ENCODE peak calls at places on chromosomes 2 and 18, in four cellular contexts. V is pancreas, F is HepG2, O is MM.1S. H is an unnamed sample.

GRCh38 chr2:24824966-24825882 is 32.0 kb downstream of the CENPO start:
- DNase-seq in F (no peak), V (no peak), O (no peak), H (no peak)

GRCh38 chr2:119005565-119005964 is 63.6 kb downstream of the MARCO start:
- DNase-seq in V (no peak), O (no peak), F (no peak), H (no peak)

GRCh38 chr2:23426284-23426905 is 41.4 kb downstream of the KLHL29 start:
- DNase-seq in O (no peak), V (no peak), F (no peak), H (no peak)

GRCh38 chr2:28906376-28906775 is 11.9 kb downstream of the WDR43 start:
- DNase-seq in F (no peak), V (no peak), O (no peak), H (no peak)

GRCh38 chr18:73785276-73785675 is 362.4 kb downstream of the FBXO15 start:
- DNase-seq in V (no peak), O (no peak), F (no peak), H (no peak)

GRCh38 chr18:36601316-36601715 is 227.5 kb downstream of the TPGS2 start:
- DNase-seq in O (no peak), F (no peak), V (no peak), H (no peak)

GRCh38 chr2:188811522-188811921 is 162.7 kb upstream of the COL3A1 start:
- DNase-seq in O (no peak), V (no peak), F (no peak), H (no peak)

GRCh38 chr2:223760838-223761502 is 76.4 kb downstream of the AP1S3 start:
- DNase-seq in F (peak), O (peak), V (peak), H (no peak)

GRCh38 chr2:54724560-54725342 is 1.3 kb downstream of the EML6 start:
- DNase-seq in V (peak), F (no peak), O (peak), H (no peak)

GRCh38 chr2:44083054-44083453 is 85.6 kb upstream of the PPM1B start:
- DNase-seq in F (no peak), V (no peak), O (no peak), H (no peak)

GRCh38 chr18:68728301-68728700 is 13.4 kb upstream of the TMX3 start:
- DNase-seq in F (no peak), V (no peak), O (no peak), H (no peak)

GRCh38 chr2:102114290-102114721 is 28.2 kb upstream of the IL1R1 start:
- DNase-seq in O (no peak), V (no peak), F (peak), H (no peak)

GRCh38 chr18:44149706-44150105 is 531.0 kb upstream of the SETBP1 start:
- DNase-seq in O (no peak), F (no peak), V (no peak), H (no peak)

GRCh38 chr2:109384308-109385271 is 229.2 kb downstream of the SEPTIN10 start:
- DNase-seq in F (no peak), O (no peak), V (no peak), H (peak)

GRCh38 chr2:213934560-213934959 is 476.3 kb upstream of the VWC2L start:
- DNase-seq in V (no peak), O (peak), F (peak), H (no peak)

GRCh38 chr2:239829326-239829725 is 195.8 kb downstream of the NDUFA10 start:
- DNase-seq in V (peak), F (no peak), O (no peak), H (no peak)

GRCh38 chr2:50143822-50144575 is 887.9 kb downstream of the NRXN1 start:
- DNase-seq in O (peak), V (peak), F (peak), H (no peak)

GRCh38 chr2:2851316-2851715 is 520.2 kb upstream of the MYT1L start:
- DNase-seq in V (no peak), O (no peak), F (no peak), H (no peak)

GRCh38 chr2:224723606-224724217 is 7.5 kb upstream of the CCDC195 start:
- DNase-seq in O (no peak), V (no peak), F (no peak), H (no peak)

GRCh38 chr2:98882368-98882767 is 53.7 kb downstream of the CRACDL start:
- DNase-seq in F (no peak), V (no peak), O (no peak), H (no peak)

GRCh38 chr18:9827211-9827855 is 58.4 kb upstream of the TXNDC2 start:
- DNase-seq in O (no peak), F (no peak), V (no peak), H (no peak)

GRCh38 chr2:69138247-69138754 is 125.3 kb downstream of the ANTXR1 start:
- DNase-seq in O (no peak), V (no peak), F (no peak), H (no peak)

GRCh38 chr18:49597556-49597955 is 35.7 kb downstream of the LIPG start:
- DNase-seq in O (no peak), V (no peak), F (no peak), H (no peak)

GRCh38 chr18:54209471-54210180 is 14.8 kb downstream of the MBD2 start:
- DNase-seq in O (peak), V (no peak), F (no peak), H (no peak)

GRCh38 chr2:15059870-15060617 is 427.5 kb downstream of the LRATD1 start:
- DNase-seq in O (no peak), V (no peak), F (no peak), H (no peak)

GRCh38 chr18:76209597-76209996 is 285.4 kb downstream of the ZNF516 start:
- DNase-seq in F (no peak), V (no peak), O (no peak), H (no peak)

GRCh38 chr2:95353055-95353575 is 49.4 kb upstream of the FAHD2A start:
- DNase-seq in V (no peak), O (no peak), F (no peak), H (no peak)

GRCh38 chr18:11980555-11981382 is 538 bp upstream of the IMPA2 start:
- DNase-seq in F (peak), O (peak), V (peak), H (peak)
- TF ChIP-seq CTCF in F (peak), O (no peak), V (no peak), H (peak)

DNA sequence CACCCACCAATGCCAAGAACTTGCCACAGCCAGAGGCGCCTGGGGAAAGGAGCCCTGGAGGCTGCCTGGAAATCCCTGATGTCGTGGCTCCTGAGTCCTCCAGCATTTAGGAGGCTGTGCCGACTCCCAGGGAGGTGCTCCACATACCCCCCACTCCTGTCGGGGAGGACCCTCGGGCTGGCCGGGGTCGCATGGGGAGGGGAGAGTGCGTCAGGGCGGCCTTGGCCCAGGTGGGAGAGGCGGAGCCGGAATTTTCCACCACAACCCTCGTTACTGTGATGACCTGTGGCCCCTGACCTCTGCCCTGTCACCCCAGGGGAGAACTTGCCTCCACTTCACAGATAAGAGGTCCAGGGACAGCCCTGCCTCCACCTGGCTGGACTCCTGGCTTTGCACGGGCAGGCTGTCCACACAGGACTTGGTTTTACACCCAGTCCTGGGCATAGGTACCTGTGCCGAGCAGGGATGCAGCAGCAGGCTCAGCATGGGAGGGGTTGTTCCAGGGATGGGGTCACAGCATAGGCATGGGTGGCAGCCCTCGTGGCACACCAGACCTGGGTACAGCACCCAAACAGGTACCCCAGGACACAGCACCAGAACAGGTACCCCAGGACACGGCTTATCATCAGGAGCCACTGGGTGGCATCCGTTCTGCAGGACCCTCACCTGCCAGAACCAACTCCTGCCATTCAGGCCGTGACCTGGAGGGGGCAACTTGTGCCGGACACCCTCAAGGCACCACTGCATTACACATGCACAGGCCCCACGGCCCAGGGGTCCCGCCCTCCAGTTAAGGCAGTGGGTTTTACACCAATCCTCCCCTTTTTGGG is 12.3 kb upstream of the AGXT start:
- DNase-seq in O (no peak), V (no peak), F (peak), H (peak)
- TF ChIP-seq CTCF in O (peak), V (no peak), F (peak), H (peak)

GRCh38 chr2:217207387-217208010 is 347.6 kb upstream of the TNP1 start:
- DNase-seq in V (no peak), O (no peak), F (no peak), H (no peak)
- TF ChIP-seq CTCF in V (no peak), O (no peak), F (no peak), H (no peak)

DNA sequence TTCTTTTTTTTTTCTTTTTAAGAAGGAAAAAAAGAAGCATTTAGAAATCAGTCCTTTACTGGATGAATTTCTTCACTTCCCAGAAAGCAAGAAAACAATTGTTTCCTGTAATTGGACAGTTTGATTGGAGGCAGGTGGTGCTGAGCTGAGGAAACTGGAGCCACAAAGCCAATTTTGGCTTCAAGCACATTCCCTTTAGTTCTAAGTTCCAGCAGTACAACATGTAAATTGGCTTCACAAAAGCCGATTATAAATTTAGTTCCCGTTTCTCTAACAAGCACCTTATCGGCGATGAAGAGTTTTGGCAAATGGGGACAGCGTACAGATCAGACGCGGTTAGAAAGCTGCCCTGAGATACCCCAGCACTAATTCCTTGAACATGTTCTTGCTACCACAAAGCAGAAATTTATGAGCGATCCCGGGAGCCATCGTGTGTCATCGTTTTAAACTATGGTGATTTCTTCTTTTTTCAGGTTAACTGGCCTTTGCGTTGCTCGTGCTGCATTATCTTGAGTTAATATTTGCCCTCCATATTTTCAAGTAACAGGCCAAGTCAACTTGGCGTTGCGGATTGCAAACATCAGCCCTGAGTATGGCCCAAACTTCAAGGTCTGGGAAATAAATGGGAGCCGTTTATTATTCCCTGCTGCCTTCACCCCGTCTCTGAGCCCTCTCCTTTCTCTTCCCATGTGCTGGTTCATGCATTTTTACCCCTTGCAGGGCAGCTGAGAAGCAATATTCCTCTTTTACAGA is 190.4 kb upstream of the ID2 start:
- DNase-seq in O (no peak), V (no peak), F (no peak), H (no peak)
- TF ChIP-seq CTCF in O (no peak), V (no peak), F (no peak), H (no peak)

DNA sequence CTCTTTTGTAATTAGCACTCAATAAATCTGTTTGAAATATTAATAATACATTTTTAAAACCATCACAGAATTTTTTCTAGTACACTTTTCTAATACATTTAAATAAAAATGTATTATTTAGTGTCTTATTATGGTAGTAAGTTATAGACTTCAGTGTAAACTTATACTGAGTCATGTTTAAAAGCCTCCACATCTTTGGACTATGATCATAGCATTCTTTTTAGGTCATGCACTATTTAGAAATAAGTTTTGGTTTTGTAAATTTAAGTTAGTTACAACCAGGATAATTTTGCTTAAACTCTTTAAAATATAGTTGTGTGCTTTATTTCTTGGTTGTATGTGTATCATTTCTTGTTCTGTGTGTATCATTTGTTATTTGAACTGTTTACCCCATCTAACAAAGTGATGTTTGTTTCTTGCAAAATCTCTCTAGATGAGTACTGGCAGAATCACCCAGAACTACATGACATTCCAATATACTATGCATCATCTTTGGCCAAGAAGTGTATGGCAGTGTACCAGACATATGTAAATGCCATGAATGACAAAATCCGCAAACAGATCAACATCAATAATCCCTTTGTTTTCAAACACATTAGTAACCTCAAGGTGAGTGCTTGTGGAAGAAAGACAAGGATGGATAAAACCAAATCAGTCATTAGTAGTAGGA is 16.7 kb downstream of the CPSF3 start:
- DNase-seq in O (no peak), V (no peak), F (no peak), H (no peak)
- TF ChIP-seq CTCF in O (no peak), V (no peak), F (no peak), H (no peak)

GRCh38 chr2:112791019-112791418 is 6.7 kb upstream of the IL1A start:
- DNase-seq in F (no peak), V (no peak), O (no peak), H (no peak)

GRCh38 chr2:112790305-112790704 is 6.0 kb upstream of the IL1A start:
- DNase-seq in F (peak), O (no peak), V (no peak), H (no peak)

GRCh38 chr2:112793449-112793978 is 9.2 kb upstream of the IL1A start:
- DNase-seq in V (no peak), F (no peak), O (no peak), H (no peak)

GRCh38 chr2:112794131-112794733 is 9.9 kb upstream of the IL1A start:
- DNase-seq in F (peak), O (no peak), V (peak), H (no peak)

GRCh38 chr2:112791693-112792230 is 7.5 kb upstream of the IL1A start:
- DNase-seq in O (no peak), V (no peak), F (no peak), H (no peak)
- TF ChIP-seq CTCF in O (no peak), V (no peak), F (no peak), H (no peak)

GRCh38 chr2:85394976-85395375 is 15.2 kb downstream of the CAPG start:
- DNase-seq in F (no peak), V (no peak), O (no peak), H (peak)
- TF ChIP-seq CTCF in F (no peak), V (no peak), O (no peak), H (no peak)

GRCh38 chr2:164504253-164504652 is 117.0 kb downstream of the GRB14 start:
- DNase-seq in O (no peak), V (no peak), F (peak), H (no peak)
- TF ChIP-seq CTCF in O (peak), V (no peak), F (peak), H (peak)